ENCODE peak calls at places on chromosomes 5 and 9, in five cellular contexts. P, V, L, X and N are unnamed samples.

GRCh38 chr5:138449501-138450239 is 10.8 kb downstream of the REEP2 start:
- DNase-seq in V (peak), X (peak), P (no peak), L (peak), N (peak)

GRCh38 chr9:113620377-113621161 is 157.0 kb downstream of the RGS3 start:
- DNase-seq in L (peak), X (no peak), V (peak), P (peak), N (no peak)

GRCh38 chr5:23012842-23013241 is 159.7 kb upstream of the CDH12 start:
- DNase-seq in L (no peak), V (no peak), P (no peak), X (no peak), N (no peak)

GRCh38 chr5:149063017-149063687 is at the start of gene SH3TC2:
- DNase-seq in X (peak), V (peak), P (peak), L (no peak), N (peak)

GRCh38 chr5:126917918-126918623 is 112.3 kb downstream of the MARCHF3 start:
- DNase-seq in P (no peak), X (peak), L (peak), V (peak), N (no peak)

GRCh38 chr5:93891491-93892480 is 150.4 kb upstream of the POU5F2 start:
- DNase-seq in P (no peak), L (no peak), X (no peak), V (no peak), N (no peak)

GRCh38 chr5:425714-426113 is 17.3 kb upstream of the EXOC3 start:
- DNase-seq in V (peak), X (no peak), L (no peak), P (no peak), N (peak)

GRCh38 chr5:14090290-14090689 is 52.9 kb upstream of the TRIO start:
- DNase-seq in P (no peak), X (no peak), V (no peak), L (no peak), N (no peak)

GRCh38 chr5:153147891-153148623 is 342.4 kb upstream of the GRIA1 start:
- DNase-seq in V (peak), L (peak), X (peak), P (no peak), N (peak)

GRCh38 chr9:16675131-16675530 is 195.3 kb downstream of the BNC2 start:
- DNase-seq in V (no peak), P (no peak), X (no peak), L (no peak), N (no peak)

GRCh38 chr9:97605246-97605645 is 27.9 kb downstream of the TSTD2 start:
- DNase-seq in V (no peak), L (no peak), P (no peak), X (no peak), N (no peak)

GRCh38 chr9:38036359-38037084 is 32.5 kb downstream of the SHB start:
- DNase-seq in V (peak), P (no peak), L (no peak), X (peak), N (peak)

GRCh38 chr9:121852646-121853616 is 201.5 kb downstream of the DAB2IP start:
- DNase-seq in P (no peak), L (no peak), V (no peak), X (no peak), N (no peak)

GRCh38 chr5:151903243-151903653 is 21.4 kb downstream of the GLRA1 start:
- DNase-seq in X (no peak), P (peak), V (no peak), L (no peak), N (no peak)

GRCh38 chr5:78341445-78341844 is 19.0 kb upstream of the SCAMP1 start:
- DNase-seq in L (no peak), V (no peak), X (no peak), P (no peak), N (no peak)

GRCh38 chr9:87212563-87213154 is 265.4 kb upstream of the GAS1 start:
- DNase-seq in V (no peak), P (no peak), L (no peak), X (no peak), N (no peak)

GRCh38 chr5:179153341-179153901 is 93.2 kb downstream of the ZNF354C start:
- DNase-seq in P (no peak), V (no peak), X (no peak), L (no peak), N (no peak)

GRCh38 chr9:70491798-70492736 is 77.6 kb upstream of the KLF9 start:
- DNase-seq in L (no peak), V (no peak), P (no peak), X (no peak), N (no peak)

DNA sequence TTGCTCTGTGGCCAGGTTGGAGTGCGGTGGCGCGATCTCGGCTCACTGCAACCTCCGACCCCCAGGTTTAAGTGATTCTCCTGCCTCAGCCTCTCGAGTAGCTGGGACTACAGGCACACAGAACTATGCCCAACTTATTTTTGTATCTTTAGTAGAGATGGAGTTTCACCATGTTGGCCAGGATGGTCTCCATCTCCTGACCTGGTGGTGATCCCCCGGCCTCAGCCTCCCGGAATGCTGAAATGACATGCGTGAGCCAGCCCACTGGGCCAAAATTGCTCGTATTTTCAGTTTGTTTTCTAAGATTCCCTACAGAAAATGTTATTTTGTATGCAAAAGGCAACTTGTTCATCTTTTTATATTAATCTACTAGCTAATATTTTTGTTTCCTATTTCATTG is 782.6 kb downstream of the TLE1 start:
- DNase-seq in P (no peak), X (no peak), V (no peak), L (no peak), N (no peak)
- TF ChIP-seq MAX in P (no peak), X (no peak), V (no peak), L (no peak), N (no peak)

GRCh38 chr9:18466101-18466500 is 7.9 kb upstream of the ADAMTSL1 start:
- DNase-seq in P (no peak), L (no peak), V (no peak), X (no peak), N (no peak)
- H3K4me3 ChIP-seq in P (no peak), L (no peak), V (no peak), X (no peak), N (no peak)

GRCh38 chr5:109740329-109740728 is 50.6 kb downstream of the MAN2A1 start:
- DNase-seq in X (no peak), L (no peak), P (no peak), V (no peak), N (no peak)
- TF ChIP-seq MAX in X (no peak), L (no peak), P (no peak), V (no peak), N (no peak)

DNA sequence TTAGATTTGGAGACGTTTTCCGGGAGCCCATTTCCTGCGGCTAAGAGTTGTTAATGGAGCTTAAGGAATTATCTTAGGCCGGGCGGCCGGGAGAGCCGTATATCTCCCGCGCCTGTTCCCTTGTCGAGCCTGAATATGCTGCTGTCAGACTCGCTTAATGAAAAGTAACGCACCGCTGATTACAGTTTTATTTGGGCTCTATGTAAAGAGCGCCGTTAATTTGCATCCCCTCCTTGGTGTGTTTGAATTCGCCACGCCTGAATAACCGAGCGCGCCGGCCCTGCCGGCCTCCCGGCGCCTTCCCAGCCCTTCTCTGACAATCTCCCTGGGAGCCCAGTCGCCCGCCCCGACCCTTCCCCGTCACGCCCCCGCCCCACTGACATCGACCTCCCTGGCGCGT is 7.9 kb downstream of the IRX4 start:
- DNase-seq in V (no peak), L (no peak), P (no peak), X (no peak), N (no peak)
- H3K4me3 ChIP-seq in V (no peak), L (no peak), P (peak), X (no peak), N (no peak)

DNA sequence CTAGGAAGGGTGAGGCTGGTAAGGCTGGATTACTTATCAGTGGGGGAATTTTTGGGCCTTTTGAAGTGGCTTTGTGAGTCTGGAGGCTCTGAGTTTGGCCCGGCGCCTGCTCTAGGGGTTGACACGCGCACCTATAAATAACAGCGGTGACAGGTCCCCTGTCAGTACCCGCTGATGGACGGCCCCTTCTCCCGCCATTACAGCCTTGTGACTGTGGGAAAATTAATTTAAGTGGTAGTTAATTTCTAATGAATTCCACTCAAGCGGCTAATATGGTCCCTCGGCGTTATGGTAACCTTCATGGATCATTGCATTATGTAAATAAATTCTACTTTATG is 16.5 kb downstream of the MRPL36 start:
- DNase-seq in V (no peak), L (no peak), X (peak), P (no peak), N (no peak)
- TF ChIP-seq MAX in V (no peak), L (no peak), X (no peak), P (no peak), N (no peak)

GRCh38 chr5:123099514-123100151 is 10.6 kb downstream of the PRDM6 start:
- DNase-seq in V (peak), P (no peak), L (peak), X (no peak), N (peak)
- H3K4me3 ChIP-seq in V (peak), P (peak), L (peak), X (no peak), N (no peak)

DNA sequence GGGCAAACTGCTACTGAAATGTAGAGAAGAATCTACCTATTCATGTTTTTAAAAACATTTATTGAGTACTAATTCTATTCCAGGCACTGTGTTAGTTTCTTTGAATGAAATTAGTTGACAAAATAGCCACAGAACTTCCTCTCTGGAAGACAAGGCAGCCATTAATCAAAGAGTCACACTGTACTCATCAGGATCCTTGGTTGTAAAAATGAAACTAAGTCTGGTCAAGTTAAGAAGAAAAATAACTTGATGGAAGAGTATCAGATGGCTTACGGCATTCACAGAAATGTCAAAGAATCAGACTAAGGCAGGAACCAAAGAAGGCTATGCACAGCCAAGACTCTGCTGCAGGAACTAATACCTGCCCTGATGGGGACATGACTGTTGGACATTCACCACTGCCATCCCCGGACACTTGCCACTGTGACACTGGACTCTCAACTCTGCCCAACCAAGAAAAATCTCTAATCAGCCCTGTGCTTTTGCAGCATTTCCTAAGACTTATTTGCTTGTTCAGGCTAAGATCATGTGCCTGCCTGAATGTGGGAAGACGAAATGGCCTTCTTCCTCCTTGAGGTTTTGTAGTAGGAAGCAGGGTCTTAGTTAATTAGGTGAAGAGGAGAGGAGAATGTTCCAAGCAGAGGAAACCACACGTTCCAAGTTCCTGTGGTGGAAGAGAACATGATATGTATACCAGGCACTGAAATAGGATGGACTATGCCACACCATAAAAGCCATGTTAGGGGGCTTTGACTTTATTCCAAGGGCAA is 23.3 kb upstream of the NDUFB6 start:
- DNase-seq in V (no peak), L (no peak), P (no peak), X (no peak), N (no peak)
- TF ChIP-seq MAX in V (no peak), L (no peak), P (no peak), X (no peak), N (no peak)

DNA sequence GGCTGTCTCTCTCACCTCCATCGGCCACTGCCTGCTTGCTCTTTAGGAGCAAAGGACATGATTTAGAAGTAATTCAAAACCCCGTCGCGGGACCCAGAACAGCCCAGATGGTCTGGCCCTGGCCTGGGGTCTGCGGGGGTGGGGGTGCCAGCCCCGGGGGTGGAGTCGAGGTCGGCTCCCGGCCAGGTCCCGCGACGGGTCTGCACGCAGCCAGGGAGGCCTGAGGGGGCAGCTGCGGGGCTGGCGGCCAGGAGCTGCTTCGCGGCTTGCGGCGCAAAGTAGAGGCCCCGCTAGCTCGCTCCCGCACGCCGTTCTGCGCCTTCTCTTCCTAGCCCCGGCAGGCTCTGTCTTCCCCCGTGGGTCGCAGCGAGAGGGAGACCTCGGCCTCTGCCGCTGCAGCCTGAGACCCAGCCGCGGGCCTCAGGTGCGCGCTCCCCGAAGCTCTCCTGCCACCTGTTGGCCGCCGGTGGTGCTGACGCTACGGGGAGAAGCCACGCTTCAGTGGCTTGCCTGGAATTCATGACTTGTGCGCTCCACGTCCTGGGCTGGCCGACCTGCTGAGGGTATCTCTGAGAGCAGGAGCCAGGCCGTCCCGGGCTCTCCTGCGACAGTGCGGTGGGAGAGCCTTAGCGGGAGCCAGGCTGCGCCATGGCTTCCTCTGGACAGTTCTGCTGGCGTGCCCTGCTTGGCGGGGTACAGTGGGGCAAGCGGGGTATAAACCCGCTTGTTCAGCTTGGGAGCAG is 157.2 kb upstream of the PITX1 start:
- DNase-seq in L (peak), X (peak), V (peak), P (peak), N (peak)
- H3K4me3 ChIP-seq in L (peak), X (peak), V (peak), P (peak), N (no peak)

DNA sequence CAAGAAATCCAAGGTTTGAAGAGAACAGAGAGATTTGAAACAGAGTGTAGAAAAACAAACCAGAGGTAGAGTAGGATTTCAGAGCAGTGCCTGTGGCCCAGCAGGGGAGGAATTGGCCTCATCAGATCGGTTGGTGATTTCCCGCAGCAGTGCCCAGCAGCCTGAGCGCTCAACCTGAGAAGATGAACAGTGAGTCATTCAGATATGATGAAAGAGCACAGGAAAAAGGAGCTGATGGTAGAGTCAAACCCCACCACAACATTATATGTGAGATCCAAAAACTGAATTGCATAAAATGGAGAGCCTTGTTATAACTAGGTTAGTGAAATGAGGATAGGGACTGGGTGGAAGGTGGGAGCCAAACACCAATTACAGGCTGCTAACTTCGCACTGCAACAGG is 248.9 kb downstream of the PIK3R1 start:
- DNase-seq in V (no peak), L (no peak), X (peak), P (no peak), N (peak)
- TF ChIP-seq MAX in V (no peak), L (no peak), X (no peak), P (no peak), N (no peak)